ENCODE peak calls at places on chromosome 12, in five cellular contexts. W, G, F, P and Z are unnamed samples.

GRCh38 chr12:132269266-132269968 is 60.0 kb downstream of the GALNT9 start:
- DNase-seq in W (no peak), P (no peak), G (no peak), F (no peak), Z (no peak)

GRCh38 chr12:85275359-85275758 is 4.7 kb upstream of the ALX1 start:
- DNase-seq in G (no peak), W (no peak), P (no peak), F (no peak), Z (no peak)

GRCh38 chr12:57266681-57267080 is 15.7 kb upstream of the STAC3 start:
- DNase-seq in G (no peak), P (no peak), W (no peak), F (no peak), Z (no peak)

GRCh38 chr12:70784042-70784668 is 136.4 kb downstream of the PTPRR start:
- DNase-seq in W (no peak), P (no peak), F (no peak), G (no peak), Z (peak)

GRCh38 chr12:14554281-14555008 is 13.2 kb downstream of the PLBD1 start:
- DNase-seq in W (peak), P (no peak), F (no peak), G (no peak), Z (no peak)

GRCh38 chr12:6936642-6937480 is 6.8 kb upstream of the RNU7-1 start:
- DNase-seq in F (no peak), W (no peak), G (no peak), P (no peak), Z (peak)

GRCh38 chr12:46209914-46210834 is 58.7 kb downstream of the SLC38A1 start:
- DNase-seq in W (no peak), G (no peak), F (peak), P (peak), Z (no peak)

GRCh38 chr12:70692681-70693288 is 55.6 kb upstream of the PTPRB start:
- DNase-seq in P (no peak), G (peak), F (no peak), W (peak), Z (no peak)

GRCh38 chr12:14936224-14936861 is 2.0 kb downstream of the ERP27 start:
- DNase-seq in G (no peak), P (no peak), F (no peak), W (no peak), Z (peak)

GRCh38 chr12:124520258-124520657 is 47.2 kb downstream of the NCOR2 start:
- DNase-seq in G (peak), P (no peak), F (peak), W (no peak), Z (no peak)

GRCh38 chr12:90008277-90008676 is 299.6 kb upstream of the ATP2B1 start:
- DNase-seq in F (no peak), W (no peak), G (no peak), P (no peak), Z (no peak)

GRCh38 chr12:120647375-120647755 is 6.9 kb downstream of the CABP1 start:
- DNase-seq in F (no peak), P (no peak), W (no peak), G (no peak), Z (no peak)

GRCh38 chr12:120650249-120650690 is 9.8 kb downstream of the CABP1 start:
- DNase-seq in F (no peak), W (no peak), G (no peak), P (no peak), Z (no peak)

GRCh38 chr12:120652671-120653435 is 12.4 kb downstream of the CABP1 start:
- DNase-seq in W (no peak), P (no peak), F (no peak), G (no peak), Z (no peak)

GRCh38 chr12:120651821-120652220 is 11.4 kb downstream of the CABP1 start:
- DNase-seq in W (no peak), P (no peak), F (no peak), G (no peak), Z (no peak)

GRCh38 chr12:120649442-120650248 is 9.2 kb downstream of the CABP1 start:
- DNase-seq in W (no peak), G (no peak), P (no peak), F (no peak), Z (peak)
- TF ChIP-seq ESRRA in W (no peak), G (no peak), P (no peak), F (no peak), Z (no peak)

GRCh38 chr12:129617849-129618248 is 286.0 kb downstream of the TMEM132D start:
- DNase-seq in W (no peak), F (no peak), P (no peak), G (no peak), Z (no peak)

GRCh38 chr12:129610601-129611120 is 293.2 kb downstream of the TMEM132D start:
- DNase-seq in G (no peak), F (no peak), W (no peak), P (no peak), Z (no peak)

GRCh38 chr12:129613311-129613710 is 290.5 kb downstream of the TMEM132D start:
- DNase-seq in F (no peak), G (no peak), W (no peak), P (no peak), Z (no peak)

GRCh38 chr12:129614221-129614885 is 289.5 kb downstream of the TMEM132D start:
- DNase-seq in F (no peak), W (no peak), P (no peak), G (no peak), Z (no peak)

GRCh38 chr12:129615001-129615400 is 288.8 kb downstream of the TMEM132D start:
- DNase-seq in W (no peak), F (no peak), G (no peak), P (no peak), Z (no peak)
- TF ChIP-seq ESRRA in W (no peak), F (no peak), G (no peak), P (no peak), Z (no peak)

DNA sequence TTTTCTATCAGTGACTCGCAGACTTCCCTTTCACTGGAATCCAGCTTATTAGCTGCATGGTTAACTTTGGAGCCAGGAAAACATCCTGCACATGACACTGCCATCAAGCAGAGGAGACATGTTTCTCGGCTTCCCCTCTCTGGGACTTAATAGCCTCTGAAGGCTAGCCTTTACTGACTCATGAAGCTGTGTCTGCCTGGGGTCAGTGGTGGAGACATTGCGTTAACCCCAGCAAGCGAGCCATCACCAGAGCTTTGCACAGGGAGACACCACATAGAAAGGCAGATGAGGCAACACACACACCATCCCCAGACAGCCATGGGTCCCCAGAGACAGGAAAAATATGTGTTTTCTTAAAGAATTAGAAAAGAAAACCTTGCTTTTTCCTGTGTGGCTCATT is 127.0 kb upstream of the PRICKLE1 start:
- DNase-seq in F (no peak), G (no peak), P (no peak), W (no peak), Z (no peak)
- TF ChIP-seq ESRRA in F (no peak), G (no peak), P (no peak), W (no peak), Z (no peak)

DNA sequence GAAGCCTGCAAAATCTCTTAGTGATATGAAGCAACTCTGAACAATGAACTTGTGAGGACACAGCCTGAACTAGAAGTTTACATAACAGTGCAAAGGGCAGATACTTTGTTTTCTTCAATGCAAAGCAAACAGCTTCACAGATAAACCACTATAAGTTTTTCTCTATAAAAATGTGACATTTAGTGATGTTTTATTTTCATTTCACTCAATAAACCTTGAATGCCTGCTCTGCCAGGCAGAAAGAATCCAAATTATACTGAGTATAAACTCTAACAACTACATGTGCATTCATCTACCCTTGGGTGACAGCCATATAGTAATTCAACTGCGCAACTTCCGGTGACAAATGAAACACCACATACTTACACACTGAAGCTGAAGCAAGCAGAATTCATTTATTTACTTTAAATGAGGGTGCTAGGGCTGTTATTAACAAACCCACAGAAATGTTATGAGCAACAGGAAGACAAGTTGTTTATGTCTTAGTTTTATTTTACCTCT is 10.3 kb downstream of the DCP1B start:
- DNase-seq in G (no peak), W (no peak), F (peak), P (no peak), Z (no peak)
- TF ChIP-seq ESRRA in G (no peak), W (no peak), F (no peak), P (no peak), Z (no peak)

DNA sequence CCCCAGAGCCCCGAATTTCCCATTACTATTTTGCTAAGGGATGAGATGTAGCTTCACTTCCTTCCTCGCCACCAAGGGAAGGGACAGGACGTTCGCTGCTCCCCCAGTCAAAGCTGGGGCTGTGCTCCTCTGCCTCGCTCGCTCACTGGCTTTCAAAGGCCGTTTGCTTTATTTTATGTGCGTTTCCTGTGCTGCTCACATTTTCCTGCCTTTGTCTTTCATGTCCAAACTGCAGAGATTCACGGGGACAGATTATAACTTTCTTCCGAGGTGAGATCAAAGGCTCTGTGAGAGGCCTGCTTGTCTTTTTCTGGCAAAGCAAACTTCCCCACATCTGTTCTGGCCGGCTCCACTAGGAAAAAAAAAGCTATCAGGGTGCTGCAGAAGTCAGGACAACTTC is 76.0 kb upstream of the FZD10 start:
- DNase-seq in F (no peak), W (no peak), P (no peak), G (no peak), Z (no peak)
- TF ChIP-seq ESRRA in F (no peak), W (no peak), P (no peak), G (no peak), Z (no peak)

DNA sequence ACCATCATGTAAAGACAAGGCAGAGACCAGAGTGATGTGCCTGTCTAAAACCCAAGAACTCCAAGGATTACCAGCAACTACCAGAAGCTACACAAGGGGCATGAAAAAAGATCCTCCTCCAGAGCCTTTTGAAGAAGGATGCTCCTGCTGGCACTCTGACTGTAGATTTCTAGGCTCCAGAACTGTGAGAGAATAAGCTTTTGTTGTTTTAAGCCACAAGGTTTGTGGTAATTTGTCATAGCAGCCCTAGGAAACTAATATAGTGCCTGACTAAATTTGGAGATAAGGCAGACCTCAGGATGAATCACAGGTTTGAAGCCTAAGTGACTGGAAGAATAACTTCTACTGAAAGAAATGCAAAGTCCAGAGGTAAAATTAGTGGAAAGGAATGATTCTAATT is 132.9 kb downstream of the CEP83 start:
- DNase-seq in P (no peak), G (no peak), F (no peak), W (no peak), Z (no peak)
- TF ChIP-seq ESRRA in P (no peak), G (no peak), F (no peak), W (no peak), Z (no peak)

DNA sequence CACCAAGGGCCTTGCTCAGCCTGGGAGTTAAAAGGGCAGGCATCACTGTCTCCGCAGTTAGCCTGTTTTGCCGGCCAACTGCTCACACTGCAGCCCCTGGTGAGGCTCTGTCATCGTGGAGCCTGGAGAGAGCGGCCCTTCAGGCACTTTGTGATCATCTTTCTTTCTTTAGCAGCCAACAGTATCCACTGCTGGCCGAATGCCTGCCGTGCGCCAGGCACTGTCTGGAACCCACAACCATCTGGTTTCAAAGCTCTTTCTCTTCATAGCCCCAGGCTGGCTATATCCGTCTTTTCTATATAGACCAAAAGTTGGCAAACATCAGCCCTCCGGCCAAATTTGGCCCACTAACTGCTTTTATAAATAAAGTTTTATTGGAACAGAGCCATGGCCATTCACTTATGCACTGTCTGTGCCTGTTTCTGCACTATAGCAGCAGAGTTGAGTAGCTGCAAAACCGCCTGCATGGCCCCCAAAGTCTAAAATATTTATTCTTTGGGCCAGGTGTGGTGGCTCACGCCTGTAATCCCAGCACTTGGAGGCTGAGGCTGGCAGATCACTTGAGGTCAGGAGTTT is 29.5 kb downstream of the SLC8B1 start:
- DNase-seq in G (no peak), P (no peak), W (no peak), F (no peak), Z (no peak)
- TF ChIP-seq ESRRA in G (no peak), P (no peak), W (no peak), F (no peak), Z (no peak)

DNA sequence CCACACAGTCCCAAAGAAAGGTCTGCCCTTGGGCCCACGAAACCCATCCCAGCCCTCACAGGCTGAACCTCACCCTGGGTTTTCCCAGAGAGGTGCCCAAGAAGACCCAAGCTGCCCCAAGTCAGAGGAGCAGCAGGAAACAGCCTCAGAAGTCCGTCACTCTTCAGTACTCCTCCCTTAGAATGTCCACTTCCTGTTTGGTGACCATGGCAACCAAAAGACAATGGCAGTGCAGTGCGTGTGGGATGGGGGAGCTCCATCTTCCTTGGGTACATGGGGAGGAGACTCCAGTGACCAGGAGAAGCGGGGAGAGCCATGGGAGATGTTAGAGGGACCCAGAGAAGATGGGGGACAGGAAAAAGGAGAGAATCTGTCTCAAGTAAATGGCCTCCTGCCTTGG is 11.3 kb downstream of the SELPLG start:
- DNase-seq in W (peak), P (no peak), F (peak), G (no peak), Z (no peak)
- TF ChIP-seq ESRRA in W (no peak), P (no peak), F (no peak), G (no peak), Z (no peak)

GRCh38 chr12:74393265-74393664 is 144.4 kb upstream of the ATXN7L3B start:
- DNase-seq in W (no peak), P (no peak), G (no peak), F (no peak), Z (no peak)
- TF ChIP-seq ESRRA in W (no peak), P (no peak), G (no peak), F (no peak), Z (no peak)